ENCODE peak calls at places on chromosomes 4 and X, in four cellular contexts. One of them, this sample, is unnamed.
A peak's percentile ranks its signal among the peaks of the same experiment; 100 is the strongest.

GRCh38 chr4:55154933-55155332 is 29.5 kb upstream of the KDR start:
- DNase-seq in COR-L47: no peak
- DNase-seq in skeletal muscle cell: no peak
- DNase-seq in AML-193: no peak
- DNase-seq in this sample: no peak

GRCh38 chrX:132401935-132402334 is 86.9 kb downstream of the MBNL3 start:
- DNase-seq in skeletal muscle cell: no peak
- DNase-seq in COR-L47: no peak
- DNase-seq in AML-193: no peak
- DNase-seq in this sample: no peak

GRCh38 chr4:161364681-161365080 is 799.1 kb downstream of the FSTL5 start:
- DNase-seq in COR-L47: no peak
- DNase-seq in AML-193: no peak
- DNase-seq in skeletal muscle cell: no peak
- DNase-seq in this sample: no peak

GRCh38 chr4:72290737-72291136 is 258.9 kb downstream of the NPFFR2 start:
- DNase-seq in COR-L47: no peak
- DNase-seq in AML-193: no peak
- DNase-seq in skeletal muscle cell: no peak
- DNase-seq in this sample: no peak

GRCh38 chrX:15465896-15466651 is 27.1 kb downstream of the PIR start:
- DNase-seq in COR-L47: no peak
- DNase-seq in AML-193: no peak
- DNase-seq in skeletal muscle cell: no peak
- DNase-seq in this sample: no peak

GRCh38 chrX:54043696-54044125 is 562 bp downstream of the PHF8 start:
- DNase-seq in COR-L47: no peak
- DNase-seq in AML-193: no peak
- DNase-seq in skeletal muscle cell: no peak
- DNase-seq in this sample: no peak

GRCh38 chrX:14506866-14507265 is 22.5 kb upstream of the GLRA2 start:
- DNase-seq in AML-193: no peak
- DNase-seq in COR-L47: no peak
- DNase-seq in skeletal muscle cell: no peak
- DNase-seq in this sample: no peak

GRCh38 chr4:165628572-165628971 is 244.5 kb upstream of the TLL1 start:
- DNase-seq in AML-193: no peak
- DNase-seq in COR-L47: no peak
- DNase-seq in skeletal muscle cell: no peak
- DNase-seq in this sample: no peak

GRCh38 chrX:20513185-20513584 is 246.5 kb upstream of the RPS6KA3 start:
- DNase-seq in COR-L47: no peak
- DNase-seq in skeletal muscle cell: no peak
- DNase-seq in AML-193: no peak
- DNase-seq in this sample: no peak

GRCh38 chr4:147828361-147828760 is 96.5 kb downstream of the ARHGAP10 start:
- DNase-seq in COR-L47: no peak
- DNase-seq in skeletal muscle cell: no peak
- DNase-seq in AML-193: peak; percentile 69
- DNase-seq in this sample: no peak

GRCh38 chr4:90318208-90318607 is 191.0 kb downstream of the CCSER1 start:
- DNase-seq in skeletal muscle cell: peak; percentile 74
- DNase-seq in COR-L47: no peak
- DNase-seq in AML-193: peak; percentile 8
- DNase-seq in this sample: no peak

GRCh38 chr4:36676139-36677050 is 395.0 kb downstream of the DTHD1 start:
- DNase-seq in COR-L47: peak; percentile 15
- DNase-seq in AML-193: no peak
- DNase-seq in skeletal muscle cell: peak; percentile 0
- DNase-seq in this sample: no peak

GRCh38 chr4:1534876-1535526 is 128.8 kb upstream of the NKX1-1 start:
- DNase-seq in COR-L47: no peak
- DNase-seq in AML-193: no peak
- DNase-seq in skeletal muscle cell: no peak
- DNase-seq in this sample: no peak

GRCh38 chr4:119307606-119308005 is 14.3 kb downstream of the FABP2 start:
- DNase-seq in AML-193: no peak
- DNase-seq in COR-L47: no peak
- DNase-seq in skeletal muscle cell: no peak
- DNase-seq in this sample: no peak

GRCh38 chr4:22312113-22312512 is 203.8 kb downstream of the ADGRA3 start:
- DNase-seq in COR-L47: no peak
- DNase-seq in skeletal muscle cell: no peak
- DNase-seq in AML-193: no peak
- DNase-seq in this sample: no peak

GRCh38 chr4:8240211-8241041 is 29.1 kb upstream of the HTRA3 start:
- DNase-seq in AML-193: no peak
- DNase-seq in COR-L47: no peak
- DNase-seq in skeletal muscle cell: no peak
- DNase-seq in this sample: no peak

GRCh38 chrX:150635952-150636351 is 57.2 kb upstream of the MTMR1 start:
- DNase-seq in skeletal muscle cell: peak; percentile 28
- DNase-seq in COR-L47: no peak
- DNase-seq in AML-193: no peak
- DNase-seq in this sample: no peak

GRCh38 chrX:24979081-24979480 is 36.7 kb downstream of the ARX start:
- DNase-seq in COR-L47: no peak
- DNase-seq in AML-193: no peak
- DNase-seq in skeletal muscle cell: no peak
- DNase-seq in this sample: no peak

GRCh38 chr4:40719008-40719623 is 30.6 kb upstream of the NSUN7 start:
- DNase-seq in COR-L47: peak; percentile 64
- DNase-seq in AML-193: peak; percentile 55
- DNase-seq in skeletal muscle cell: peak; percentile 14
- DNase-seq in this sample: no peak

GRCh38 chrX:3713225-3713936 is at the start of gene PRKX:
- DNase-seq in skeletal muscle cell: no peak
- DNase-seq in COR-L47: peak; percentile 17
- DNase-seq in AML-193: no peak
- DNase-seq in this sample: peak; percentile 54

GRCh38 chr4:3179126-3179706 is 69.7 kb upstream of the MSANTD1 start:
- DNase-seq in COR-L47: no peak
- DNase-seq in skeletal muscle cell: no peak
- DNase-seq in AML-193: no peak
- DNase-seq in this sample: no peak

GRCh38 chr4:38687571-38688011 is 23.6 kb downstream of the KLF3 start:
- DNase-seq in COR-L47: no peak
- DNase-seq in skeletal muscle cell: no peak
- DNase-seq in AML-193: no peak
- DNase-seq in this sample: no peak

GRCh38 chrX:103063918-103064434 is at the start of gene BEX1:
- DNase-seq in skeletal muscle cell: no peak
- DNase-seq in AML-193: no peak
- DNase-seq in COR-L47: peak; percentile 91
- DNase-seq in this sample: peak; percentile 74

GRCh38 chr4:75118739-75119138 is 185.8 kb downstream of the PARM1 start:
- DNase-seq in skeletal muscle cell: no peak
- DNase-seq in COR-L47: no peak
- DNase-seq in AML-193: no peak
- DNase-seq in this sample: no peak

GRCh38 chr4:170687751-170688150 is 598.0 kb upstream of the AADAT start:
- DNase-seq in AML-193: no peak
- DNase-seq in COR-L47: no peak
- DNase-seq in skeletal muscle cell: no peak
- DNase-seq in this sample: no peak

GRCh38 chr4:42716996-42717395 is 60.1 kb upstream of the ATP8A1 start:
- DNase-seq in COR-L47: no peak
- DNase-seq in AML-193: peak; percentile 88
- DNase-seq in skeletal muscle cell: no peak
- DNase-seq in this sample: no peak

GRCh38 chr4:118076958-118077766 is 42.9 kb downstream of the NDST3 start:
- DNase-seq in COR-L47: no peak
- DNase-seq in skeletal muscle cell: peak; percentile 0
- DNase-seq in AML-193: no peak
- DNase-seq in this sample: no peak

GRCh38 chrX:37378830-37379229 is 29.7 kb downstream of the PRRG1 start:
- DNase-seq in AML-193: no peak
- DNase-seq in skeletal muscle cell: no peak
- DNase-seq in COR-L47: no peak
- DNase-seq in this sample: no peak

GRCh38 chrX:97704474-97704873 is 820.8 kb downstream of the RPA4 start:
- DNase-seq in skeletal muscle cell: no peak
- DNase-seq in COR-L47: no peak
- DNase-seq in AML-193: no peak
- DNase-seq in this sample: no peak

GRCh38 chrX:6292599-6292998 is 63.9 kb upstream of the NLGN4X start:
- DNase-seq in skeletal muscle cell: no peak
- DNase-seq in AML-193: no peak
- DNase-seq in COR-L47: no peak
- DNase-seq in this sample: no peak

GRCh38 chrX:136162827-136163427 is 15.6 kb downstream of the FHL1 start:
- DNase-seq in COR-L47: peak; percentile 16
- DNase-seq in skeletal muscle cell: no peak
- DNase-seq in AML-193: no peak
- DNase-seq in this sample: peak; percentile 2

GRCh38 chrX:72045141-72045540 is 86.6 kb downstream of the RTL5 start:
- DNase-seq in AML-193: no peak
- DNase-seq in skeletal muscle cell: no peak
- DNase-seq in COR-L47: no peak
- DNase-seq in this sample: no peak

GRCh38 chrX:17474892-17475291 is 99.9 kb downstream of the NHS start:
- DNase-seq in AML-193: no peak
- DNase-seq in skeletal muscle cell: peak; percentile 47
- DNase-seq in COR-L47: no peak
- DNase-seq in this sample: no peak

GRCh38 chr4:112704991-112705845 is 68.3 kb downstream of the LARP7 start:
- DNase-seq in COR-L47: peak; percentile 25
- DNase-seq in skeletal muscle cell: peak; percentile 30
- DNase-seq in AML-193: no peak
- DNase-seq in this sample: peak; percentile 26

GRCh38 chr4:73593631-73594241 is 26.5 kb downstream of the RASSF6 start:
- DNase-seq in skeletal muscle cell: no peak
- DNase-seq in AML-193: peak; percentile 30
- DNase-seq in COR-L47: peak; percentile 43
- DNase-seq in this sample: no peak